ENCODE peak calls at places on chromosomes 4 and X, in four cellular contexts. C is mucosa of descending colon; D is G401; A is activated CD8-positive, alpha-beta memory T cell treated with anti-CD3 and anti-CD28 coated beads for 1 hour. I is an unnamed sample.

GRCh38 chrX:10617186-10617963 is 3.0 kb downstream of the MID1 start:
- DNase-seq in C (no peak), A (no peak), D (no peak), I (no peak)

GRCh38 chr4:176313596-176314341 is 6.0 kb upstream of the SPCS3 start:
- DNase-seq in C (no peak), D (no peak), A (no peak), I (no peak)

GRCh38 chr4:145945431-145946155 is 7.0 kb upstream of the ZNF827 start:
- DNase-seq in D (no peak), C (no peak), A (no peak), I (no peak)

GRCh38 chr4:147638942-147639341 is 21.7 kb downstream of the TMEM184C start:
- DNase-seq in A (no peak), C (no peak), D (no peak), I (no peak)

GRCh38 chr4:76856183-76856969 is 41.6 kb downstream of the SOWAHB start:
- DNase-seq in D (no peak), C (peak), A (no peak), I (no peak)

GRCh38 chr4:31081375-31081774 is 361.2 kb downstream of the PCDH7 start:
- DNase-seq in D (no peak), C (no peak), A (no peak), I (no peak)

GRCh38 chr4:15805583-15806517 is 27.7 kb downstream of the CD38 start:
- DNase-seq in C (no peak), D (peak), A (no peak), I (peak)

GRCh38 chr4:175419120-175419774 is 392.8 kb downstream of the GPM6A start:
- DNase-seq in A (no peak), C (no peak), D (no peak), I (no peak)

GRCh38 chr4:36337665-36338064 is 56.2 kb downstream of the DTHD1 start:
- DNase-seq in A (no peak), C (no peak), D (no peak), I (no peak)

GRCh38 chr4:131091896-131092295 is 1995.9 kb downstream of the C4orf33 start:
- DNase-seq in A (no peak), C (no peak), D (peak), I (no peak)

GRCh38 chr4:26732356-26732755 is 128.3 kb upstream of the STIM2 start:
- DNase-seq in A (no peak), D (no peak), C (no peak), I (no peak)

GRCh38 chr4:98555798-98556445 is 102.5 kb downstream of the TSPAN5 start:
- DNase-seq in D (peak), A (no peak), C (no peak), I (no peak)

GRCh38 chr4:170420255-170420693 is 330.5 kb upstream of the AADAT start:
- DNase-seq in C (no peak), D (no peak), A (no peak), I (no peak)

GRCh38 chrX:124240422-124240821 is 92.0 kb upstream of the TEX13D start:
- DNase-seq in A (no peak), C (no peak), D (no peak), I (no peak)

GRCh38 chr4:6464842-6465588 is 7.4 kb downstream of the PPP2R2C start:
- DNase-seq in A (no peak), D (no peak), C (no peak), I (no peak)

GRCh38 chrX:8919801-8920200 is 114.1 kb downstream of the FAM9B start:
- DNase-seq in A (no peak), C (no peak), D (no peak), I (no peak)

GRCh38 chr4:791866-792630 is 33.9 kb downstream of the CPLX1 start:
- DNase-seq in A (no peak), C (peak), D (peak), I (peak)

GRCh38 chr4:154743683-154744340 is at the start of gene LRAT:
- DNase-seq in A (no peak), C (peak), D (no peak), I (peak)

GRCh38 chr4:182231503-182231902 is 11.7 kb upstream of the TENM3 start:
- DNase-seq in C (no peak), D (no peak), A (no peak), I (no peak)

GRCh38 chr4:180767330-180767729 is 1475.9 kb upstream of the TENM3 start:
- DNase-seq in A (no peak), C (no peak), D (no peak), I (no peak)

GRCh38 chrX:110004210-110004609 is 1.3 kb downstream of the TMEM164 start:
- DNase-seq in D (peak), A (no peak), C (peak), I (no peak)

GRCh38 chr4:169900241-169900845 is 125.9 kb downstream of the MFAP3L start:
- DNase-seq in A (no peak), C (no peak), D (no peak), I (no peak)

GRCh38 chr4:106704253-106704870 is 331.8 kb downstream of the DKK2 start:
- DNase-seq in D (no peak), C (no peak), A (no peak), I (no peak)

GRCh38 chr4:40728341-40728740 is 21.4 kb upstream of the NSUN7 start:
- DNase-seq in A (no peak), C (no peak), D (no peak), I (no peak)

GRCh38 chr4:84239278-84239845 is 259.7 kb downstream of the NKX6-1 start:
- DNase-seq in C (no peak), A (no peak), D (no peak), I (no peak)

GRCh38 chr4:100422911-100423310 is 94.9 kb downstream of the EMCN start:
- DNase-seq in C (no peak), D (peak), A (no peak), I (peak)

GRCh38 chrX:136865270-136866168 is 15.0 kb downstream of the RBMX start:
- DNase-seq in A (no peak), C (no peak), D (no peak), I (no peak)

GRCh38 chr4:80058740-80059139 is 14.3 kb downstream of the ANTXR2 start:
- DNase-seq in D (no peak), C (no peak), A (no peak), I (no peak)

GRCh38 chr4:182918791-182919302 is 1.7 kb upstream of the DCTD start:
- DNase-seq in C (no peak), D (no peak), A (no peak), I (no peak)

GRCh38 chrX:103941201-103941975 is 21.0 kb upstream of the TMSB15B start:
- DNase-seq in A (no peak), C (no peak), D (peak), I (peak)

GRCh38 chrX:100409316-100410082 is 574 bp downstream of the PCDH19 start:
- DNase-seq in C (peak), D (no peak), A (no peak), I (no peak)

GRCh38 chr4:147984065-147984777 is 252.3 kb downstream of the ARHGAP10 start:
- DNase-seq in A (no peak), D (peak), C (no peak), I (peak)

I was measured in cerebellum.